ENCODE peak calls at places on chromosomes 4 and X, in nine cellular contexts. F, A, E, O, D, I, V, R and Z are unnamed samples.

GRCh38 chr4:16607241-16607640 is 291.2 kb downstream of the LDB2 start:
- DNase-seq in R (no peak), F (no peak), O (no peak), I (no peak), E (no peak), V (no peak), A (no peak), D (no peak), Z (no peak)

GRCh38 chr4:93092765-93093164 is 735.8 kb upstream of the ATOH1 start:
- DNase-seq in R (no peak), O (no peak), E (no peak), V (no peak), F (no peak), I (no peak), D (peak; percentile 0), A (no peak), Z (no peak)

GRCh38 chr4:3402409-3403103 is 39.2 kb upstream of the HGFAC start:
- DNase-seq in A (no peak), E (no peak), I (peak; percentile 57), R (no peak), V (no peak), F (no peak), O (peak; percentile 63), D (peak; percentile 10), Z (no peak)

GRCh38 chr4:38804654-38805295 is at the start of gene TLR1:
- DNase-seq in A (no peak), D (peak; percentile 84), O (no peak), V (no peak), F (no peak), E (no peak), I (peak; percentile 14), R (no peak), Z (no peak)

GRCh38 chr4:129140521-129140920 is 44.6 kb downstream of the C4orf33 start:
- DNase-seq in I (no peak), R (no peak), F (no peak), D (peak; percentile 2), E (no peak), O (no peak), A (no peak), V (no peak), Z (no peak)

GRCh38 chr4:91935217-91935616 is 368.5 kb upstream of the GRID2 start:
- DNase-seq in D (no peak), A (no peak), V (no peak), I (no peak), F (no peak), R (no peak), E (no peak), O (no peak), Z (no peak)

GRCh38 chr4:79651516-79651915 is 243.5 kb upstream of the GK2 start:
- DNase-seq in I (peak; percentile 54), R (no peak), A (no peak), E (no peak), O (no peak), V (no peak), F (no peak), D (peak; percentile 40), Z (no peak)

GRCh38 chrX:12405306-12405705 is 267.0 kb downstream of the FRMPD4 start:
- DNase-seq in I (no peak), V (no peak), F (no peak), O (no peak), R (no peak), D (no peak), E (no peak), A (no peak), Z (no peak)

GRCh38 chrX:153969904-153970397 is 1.7 kb downstream of the HCFC1 start:
- DNase-seq in V (no peak), A (peak; percentile 72), O (no peak), F (peak; percentile 43), I (no peak), E (no peak), D (peak; percentile 35), R (no peak), Z (no peak)

GRCh38 chr4:136002316-136002715 is 1530.0 kb downstream of the PCDH18 start:
- DNase-seq in V (no peak), O (no peak), D (no peak), A (no peak), I (peak; percentile 4), F (no peak), R (no peak), E (no peak), Z (no peak)

GRCh38 chr4:118388621-118389020 is 35.8 kb upstream of the PRSS12 start:
- DNase-seq in F (no peak), A (no peak), R (no peak), O (no peak), I (no peak), E (no peak), D (no peak), V (no peak), Z (no peak)

GRCh38 chrX:46582325-46582724 is 8.8 kb downstream of the CHST7 start:
- DNase-seq in O (no peak), V (no peak), F (no peak), E (no peak), A (no peak), D (peak; percentile 73), I (no peak), R (no peak), Z (no peak)

GRCh38 chr4:52869656-52870055 is 7.5 kb downstream of the RASL11B start:
- DNase-seq in O (no peak), I (no peak), F (no peak), A (no peak), V (no peak), R (no peak), E (no peak), D (no peak), Z (no peak)

DNA sequence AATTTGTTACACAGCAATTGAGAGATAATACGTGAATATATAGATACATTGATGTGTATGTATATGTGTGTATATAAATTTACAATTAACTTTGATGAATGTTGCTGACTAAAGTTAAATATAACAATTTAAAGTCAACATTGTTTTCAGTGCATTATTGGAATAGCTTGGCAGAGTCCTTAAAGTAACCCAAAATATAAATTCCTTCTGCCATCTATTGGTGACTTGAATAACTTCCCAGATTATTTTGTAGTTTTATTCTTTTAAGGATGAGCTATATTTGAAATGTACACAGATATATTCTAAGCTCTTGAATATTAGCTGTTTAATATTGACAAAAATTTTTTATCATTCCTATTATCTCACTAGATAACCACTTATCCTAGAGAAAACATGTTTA is 298.2 kb upstream of the FSTL5 start:
- DNase-seq in O (no peak), V (no peak), R (no peak), F (no peak), D (no peak), I (no peak), A (no peak), E (no peak), Z (no peak)
- TF ChIP-seq CTCF in O (no peak), V (peak; percentile 38), R (no peak), F (no peak), D (no peak), I (no peak), A (no peak), E (no peak), Z (no peak)

DNA sequence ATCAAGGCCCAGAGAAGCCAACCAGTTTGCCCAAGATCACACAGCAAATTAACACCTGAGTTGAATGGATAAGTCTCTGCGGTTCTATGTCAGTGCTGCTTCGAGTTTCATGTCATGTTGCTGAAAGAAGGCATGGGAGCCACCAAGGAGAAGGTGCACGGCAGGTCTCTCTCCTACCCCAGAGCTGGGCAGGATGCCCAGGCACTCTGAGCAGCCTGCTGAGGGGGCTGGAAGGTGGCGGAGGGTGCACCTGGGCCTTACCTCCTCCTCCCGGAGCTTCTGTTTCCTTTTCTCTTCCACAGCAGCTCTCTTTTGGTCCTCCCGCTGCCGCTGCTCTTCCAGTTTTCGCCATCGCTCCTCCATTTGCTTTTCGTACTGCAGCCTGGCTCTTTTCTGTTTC is 53.6 kb downstream of the MAP7D2 start:
- DNase-seq in F (no peak), O (no peak), R (no peak), I (no peak), A (no peak), D (no peak), V (no peak), E (no peak), Z (no peak)
- TF ChIP-seq CTCF in F (no peak), O (no peak), R (no peak), I (no peak), A (no peak), D (no peak), V (no peak), E (no peak), Z (no peak)

GRCh38 chr4:189124149-189124758 is 816.4 kb upstream of the FRG1 start:
- DNase-seq in V (peak; percentile 55), I (peak; percentile 54), E (no peak), A (no peak), F (peak; percentile 64), D (no peak), R (no peak), O (no peak), Z (peak; percentile 2)
- TF ChIP-seq CTCF in V (peak; percentile 46), I (peak; percentile 87), E (no peak), A (peak; percentile 43), F (no peak), D (peak; percentile 9), R (no peak), O (peak; percentile 51), Z (no peak)

GRCh38 chr4:8830611-8831200 is 40.9 kb downstream of the HMX1 start:
- DNase-seq in O (peak; percentile 41), E (no peak), I (no peak), D (no peak), A (no peak), F (no peak), V (peak; percentile 9), R (no peak), Z (no peak)

GRCh38 chr4:8828869-8829268 is 42.8 kb downstream of the HMX1 start:
- DNase-seq in A (no peak), O (no peak), I (no peak), V (peak; percentile 8), F (no peak), E (no peak), R (no peak), D (no peak), Z (no peak)

GRCh38 chr4:8831221-8832129 is 40.2 kb downstream of the HMX1 start:
- DNase-seq in I (no peak), A (peak; percentile 16), O (peak; percentile 35), R (no peak), F (peak; percentile 12), V (peak; percentile 8), E (no peak), D (no peak), Z (no peak)

GRCh38 chr4:8830056-8830455 is 41.6 kb downstream of the HMX1 start:
- DNase-seq in F (peak; percentile 2), O (peak; percentile 30), V (peak; percentile 21), E (no peak), D (no peak), I (no peak), R (no peak), A (no peak), Z (no peak)

DNA sequence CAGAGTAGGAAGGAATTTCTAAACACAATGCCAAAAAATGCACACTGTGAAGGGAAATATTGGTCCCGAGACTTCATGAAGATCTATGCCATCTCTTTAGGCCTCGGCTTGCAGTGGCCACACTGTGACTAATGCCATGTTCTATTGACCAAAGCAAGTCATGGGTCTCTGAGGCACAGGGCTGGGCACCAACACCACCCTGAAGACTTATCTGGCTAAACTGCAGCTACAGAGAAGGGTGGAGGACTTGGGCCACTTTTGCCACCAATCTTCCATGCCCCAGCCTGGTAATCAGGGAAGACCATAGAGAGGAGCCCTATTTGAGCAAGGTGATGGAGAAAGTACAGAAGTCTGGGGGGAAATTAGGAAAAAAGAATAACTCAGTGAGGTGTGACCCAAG is 42.1 kb downstream of the HMX1 start:
- DNase-seq in E (no peak), F (peak; percentile 6), D (no peak), R (no peak), O (no peak), V (peak; percentile 10), I (no peak), A (no peak), Z (no peak)
- TF ChIP-seq CTCF in E (no peak), F (no peak), D (no peak), R (no peak), O (no peak), V (no peak), I (no peak), A (no peak), Z (no peak)

GRCh38 chr4:130747842-130748241 is 1651.9 kb downstream of the C4orf33 start:
- DNase-seq in F (no peak), I (no peak), E (no peak), O (no peak), V (no peak), A (no peak), R (no peak), D (peak; percentile 5), Z (no peak)
- TF ChIP-seq CTCF in F (no peak), I (no peak), E (no peak), O (no peak), V (peak; percentile 25), A (no peak), R (peak; percentile 10), D (no peak), Z (no peak)